ENCODE peak calls at places on chromosomes 7 and 10, in eight cellular contexts. E is prostate gland, D is PC-3, Z is B cell, O is endothelial cell, J is AG04449, W is HepG2, G is MCF 10A. B is an unnamed sample.

GRCh38 chr10:31062856-31063255 is 31.2 kb upstream of the ZNF438 start:
- DNase-seq in E (no peak), D (no peak), Z (no peak), O (no peak), J (no peak), W (no peak), G (no peak), B (no peak)

GRCh38 chr10:97701438-97702064 is 12.0 kb upstream of the MARVELD1 start:
- DNase-seq in E (peak), D (peak), Z (peak), O (peak), J (no peak), W (peak), G (peak), B (no peak)

GRCh38 chr10:95758351-95759025 is 2.5 kb downstream of the ENTPD1 start:
- DNase-seq in E (no peak), D (no peak), Z (no peak), O (no peak), J (no peak), W (no peak), G (peak), B (peak)

GRCh38 chr7:129925416-129926002 is 27.3 kb downstream of the UBE2H start:
- DNase-seq in E (no peak), D (no peak), Z (no peak), O (no peak), J (peak), W (no peak), G (no peak), B (no peak)

GRCh38 chr10:6649903-6650302 is 69.8 kb upstream of the PRKCQ start:
- DNase-seq in E (no peak), D (no peak), Z (no peak), O (no peak), J (no peak), W (no peak), G (no peak), B (no peak)

GRCh38 chr7:27103489-27104226 is 1.2 kb upstream of the HOXA2 start:
- DNase-seq in E (no peak), D (no peak), Z (peak), O (no peak), J (no peak), W (no peak), G (peak), B (no peak)

GRCh38 chr10:21234761-21235160 is 290.7 kb downstream of the SKIDA1 start:
- DNase-seq in E (no peak), D (no peak), Z (no peak), O (no peak), J (no peak), W (no peak), G (no peak), B (no peak)

GRCh38 chr10:103047381-103047780 is 129.3 kb downstream of the CNNM2 start:
- DNase-seq in E (no peak), D (no peak), Z (no peak), O (no peak), J (no peak), W (no peak), G (no peak), B (no peak)

GRCh38 chr10:97539523-97540200 is 32.9 kb upstream of the ANKRD2 start:
- DNase-seq in E (no peak), D (peak), Z (no peak), O (peak), J (peak), W (no peak), G (peak), B (no peak)

GRCh38 chr10:13791483-13791882 is 204.7 kb downstream of the PRPF18 start:
- DNase-seq in E (no peak), D (no peak), Z (no peak), O (no peak), J (no peak), W (no peak), G (no peak), B (no peak)

GRCh38 chr10:42932735-42933453 is 144.0 kb upstream of the RET start:
- DNase-seq in E (no peak), D (no peak), Z (no peak), O (peak), J (no peak), W (no peak), G (no peak), B (no peak)

GRCh38 chr10:34960983-34961382 is 129.2 kb downstream of the CUL2 start:
- DNase-seq in E (no peak), D (peak), Z (no peak), O (no peak), J (no peak), W (no peak), G (no peak), B (no peak)

GRCh38 chr7:127365957-127366315 is 26.6 kb downstream of the ZNF800 start:
- DNase-seq in E (no peak), D (no peak), Z (no peak), O (no peak), J (no peak), W (no peak), G (no peak), B (no peak)

GRCh38 chr10:121089434-121089833 is 238.3 kb downstream of the WDR11 start:
- DNase-seq in E (no peak), D (no peak), Z (no peak), O (no peak), J (no peak), W (no peak), G (no peak), B (no peak)

GRCh38 chr7:22278660-22279059 is 78.3 kb downstream of the RAPGEF5 start:
- DNase-seq in E (no peak), D (no peak), Z (no peak), O (no peak), J (no peak), W (no peak), G (no peak), B (no peak)

GRCh38 chr7:27177795-27178320 is 3.7 kb upstream of the HOXA10 start:
- DNase-seq in E (no peak), D (no peak), Z (no peak), O (no peak), J (no peak), W (no peak), G (no peak), B (no peak)

GRCh38 chr10:76192694-76193304 is 761.4 kb downstream of the LRMDA start:
- DNase-seq in E (no peak), D (peak), Z (no peak), O (no peak), J (no peak), W (no peak), G (no peak), B (no peak)
- TF ChIP-seq CTCF in E (no peak), D (no peak), Z (no peak), O (no peak), J (no peak), W (no peak), G (no peak), B (no peak)

DNA sequence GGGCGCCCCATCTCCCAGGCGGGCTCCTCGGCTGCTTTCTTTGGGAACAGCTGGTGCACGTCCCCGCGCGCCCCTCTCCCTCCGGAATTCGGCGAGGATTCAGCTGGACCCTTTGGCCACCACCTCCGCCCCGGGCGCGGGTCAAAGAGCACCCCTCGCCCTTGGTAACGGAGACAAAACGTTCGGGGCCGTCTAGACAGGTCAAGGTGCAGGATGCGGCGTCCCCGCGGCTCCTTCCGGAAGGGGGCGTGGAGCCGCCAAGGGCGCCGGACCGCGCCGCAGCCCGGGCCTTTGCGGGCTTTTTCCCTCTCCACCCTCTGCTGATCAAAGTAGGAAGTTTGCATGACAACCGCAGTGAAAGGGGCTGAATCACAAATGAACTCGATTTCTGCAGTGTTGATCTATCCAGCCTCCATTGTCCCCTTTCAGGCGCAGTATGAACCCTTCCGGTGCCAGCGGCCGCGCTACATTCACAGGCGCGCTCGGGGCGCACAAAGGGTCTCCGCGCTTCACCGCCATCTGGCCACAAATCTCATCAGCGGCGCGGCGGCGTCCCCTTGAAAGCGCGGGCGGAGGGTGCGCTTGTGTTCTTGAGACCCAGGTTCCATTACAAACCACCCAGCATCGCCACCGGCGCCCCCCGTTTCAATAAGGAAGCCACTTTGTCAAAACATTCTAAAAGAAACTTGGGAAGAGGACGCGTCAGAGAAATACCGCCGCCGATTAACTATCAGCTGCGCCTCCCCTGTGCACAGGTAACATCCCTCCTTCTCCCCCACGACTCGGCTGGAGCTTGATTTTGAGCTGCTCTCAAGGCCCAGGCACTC is 36.4 kb downstream of the CNPY1 start:
- DNase-seq in E (no peak), D (no peak), Z (no peak), O (no peak), J (no peak), W (no peak), G (no peak), B (no peak)
- TF ChIP-seq CTCF in E (no peak), D (no peak), Z (no peak), O (peak), J (no peak), W (peak), G (no peak), B (no peak)

GRCh38 chr7:123260428-123260960 is 60.7 kb upstream of the SLC13A1 start:
- DNase-seq in E (no peak), D (no peak), Z (no peak), O (no peak), J (no peak), W (no peak), G (no peak), B (no peak)
- TF ChIP-seq CTCF in E (no peak), D (no peak), Z (no peak), O (no peak), J (no peak), W (no peak), G (no peak), B (no peak)

DNA sequence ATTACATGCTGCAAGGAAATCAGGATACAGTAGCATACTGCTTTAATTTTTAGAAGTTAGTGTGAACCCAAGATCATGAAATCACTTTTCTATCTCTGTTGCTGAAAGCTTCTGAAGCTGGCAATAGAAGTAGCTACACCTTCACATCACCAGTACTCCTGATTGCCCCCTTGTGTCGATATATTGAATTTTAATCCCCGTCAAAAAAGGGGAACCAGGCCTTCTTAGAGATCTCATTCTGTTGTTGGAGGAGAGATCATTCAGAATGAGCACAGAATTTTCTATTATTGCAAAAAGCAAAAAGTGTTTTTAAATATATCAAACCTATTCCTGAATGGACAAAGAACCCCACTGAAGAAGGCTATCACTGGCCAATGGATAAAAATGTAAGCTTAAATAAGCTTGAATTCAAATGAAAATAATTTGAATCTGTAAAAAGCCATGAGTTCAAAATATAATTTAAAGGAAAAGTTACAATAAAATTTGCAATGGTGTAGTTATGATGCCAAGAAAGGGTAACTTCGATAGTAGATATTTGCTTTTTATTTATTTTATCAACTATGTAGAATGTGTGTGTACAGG is 39.7 kb upstream of the TEX47 start:
- DNase-seq in E (no peak), D (peak), Z (no peak), O (peak), J (no peak), W (peak), G (peak), B (no peak)
- TF ChIP-seq CTCF in E (peak), D (peak), Z (no peak), O (peak), J (peak), W (peak), G (peak), B (peak)

GRCh38 chr7:80098795-80099194 is 35.8 kb upstream of the GNAI1 start:
- DNase-seq in E (no peak), D (no peak), Z (no peak), O (peak), J (no peak), W (no peak), G (no peak), B (no peak)
- TF ChIP-seq CTCF in E (no peak), D (peak), Z (no peak), O (peak), J (peak), W (no peak), G (peak), B (peak)

DNA sequence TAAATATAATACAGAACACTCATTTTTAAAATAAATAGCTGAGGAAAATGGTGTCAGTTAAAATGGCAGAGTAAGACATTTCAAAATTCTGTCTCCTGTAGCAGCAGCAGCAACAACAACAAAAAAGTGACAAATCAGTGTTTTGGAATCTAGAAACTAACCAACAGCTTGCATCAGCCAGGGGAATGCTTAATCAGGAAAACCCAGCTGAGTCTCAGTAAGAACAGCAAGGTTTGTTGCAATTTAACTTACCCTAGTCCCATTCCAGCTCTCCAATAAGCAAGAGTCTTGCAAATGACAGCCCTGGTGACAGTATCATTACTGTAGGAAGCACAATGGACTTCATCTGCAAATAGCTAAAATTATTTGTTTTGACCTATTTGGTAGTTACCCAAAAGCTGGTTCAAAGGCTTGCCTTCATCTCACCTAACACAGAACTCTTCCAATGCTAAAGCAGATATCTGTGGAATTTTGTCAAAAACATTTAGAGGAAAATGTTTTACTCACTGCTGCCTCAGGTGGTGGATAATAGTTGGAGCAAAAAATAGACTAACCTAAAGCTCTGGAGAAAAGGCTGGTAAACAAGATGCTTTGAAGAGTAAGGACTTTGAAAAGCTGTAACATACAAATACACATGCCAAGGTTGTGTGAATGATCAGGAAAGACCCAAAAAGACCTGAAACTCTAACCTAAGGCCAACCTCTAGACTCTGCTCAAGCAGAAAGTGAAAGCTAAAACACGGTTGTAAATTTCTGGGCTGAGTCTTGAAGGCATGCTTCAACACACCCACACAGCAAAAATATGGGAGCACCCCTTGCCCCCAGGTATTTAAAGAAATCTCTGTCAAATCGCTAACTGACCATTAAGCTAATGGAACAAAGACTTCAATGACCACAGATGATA is 9.9 kb upstream of the ARHGAP22 start:
- DNase-seq in E (no peak), D (peak), Z (no peak), O (no peak), J (no peak), W (no peak), G (no peak), B (no peak)
- TF ChIP-seq CTCF in E (no peak), D (peak), Z (peak), O (peak), J (peak), W (no peak), G (peak), B (peak)

DNA sequence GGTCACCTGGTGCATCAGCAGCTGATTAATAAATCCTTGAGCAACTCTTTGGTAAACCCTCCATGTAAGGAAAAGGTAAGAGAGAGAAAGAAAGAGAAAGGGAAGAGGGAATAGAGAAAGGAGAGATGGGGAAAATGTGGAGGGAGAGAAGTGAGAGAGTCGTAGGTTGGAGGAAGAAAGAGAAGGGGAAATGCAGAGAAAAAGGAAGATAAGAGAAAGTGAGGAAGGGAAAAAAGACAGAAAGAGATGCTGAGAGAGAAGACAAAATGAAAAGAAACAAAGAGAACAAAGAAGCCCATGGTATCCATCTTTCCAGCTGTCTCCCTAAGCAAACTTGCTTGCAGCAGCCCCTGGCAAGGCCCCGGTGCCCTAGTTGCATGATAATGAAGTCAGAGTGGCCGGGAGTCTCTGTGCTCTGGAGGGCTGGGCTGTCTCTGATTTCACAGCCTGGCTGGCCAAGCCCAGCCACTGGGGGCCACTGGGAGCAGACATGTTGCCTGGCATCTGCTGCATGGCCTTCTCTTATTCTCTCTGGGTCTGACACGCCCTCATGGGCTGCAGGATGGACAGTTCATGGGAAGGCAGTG is 48.4 kb downstream of the PRR15 start:
- DNase-seq in E (no peak), D (no peak), Z (no peak), O (no peak), J (no peak), W (no peak), G (no peak), B (no peak)
- TF ChIP-seq CTCF in E (no peak), D (no peak), Z (no peak), O (no peak), J (no peak), W (no peak), G (no peak), B (no peak)

GRCh38 chr10:44854693-44855350 is 56.3 kb upstream of the TMEM72 start:
- DNase-seq in E (no peak), D (no peak), Z (no peak), O (no peak), J (no peak), W (no peak), G (no peak), B (no peak)

GRCh38 chr10:44851413-44851812 is 59.7 kb upstream of the TMEM72 start:
- DNase-seq in E (no peak), D (no peak), Z (no peak), O (no peak), J (no peak), W (no peak), G (no peak), B (no peak)

GRCh38 chr10:44853796-44854195 is 57.3 kb upstream of the TMEM72 start:
- DNase-seq in E (no peak), D (no peak), Z (no peak), O (no peak), J (no peak), W (no peak), G (no peak), B (no peak)

GRCh38 chr10:44851881-44852280 is 59.3 kb upstream of the TMEM72 start:
- DNase-seq in E (no peak), D (no peak), Z (no peak), O (no peak), J (no peak), W (no peak), G (no peak), B (no peak)

GRCh38 chr10:44853148-44853734 is 57.9 kb upstream of the TMEM72 start:
- DNase-seq in E (no peak), D (peak), Z (no peak), O (no peak), J (no peak), W (no peak), G (peak), B (no peak)
- TF ChIP-seq CTCF in E (peak), D (peak), Z (no peak), O (no peak), J (peak), W (peak), G (peak), B (no peak)

GRCh38 chr10:50224330-50224952 is 26.9 kb downstream of the ASAH2 start:
- DNase-seq in E (peak), D (peak), Z (peak), O (peak), J (peak), W (peak), G (peak), B (no peak)
- TF ChIP-seq CTCF in E (peak), D (peak), Z (peak), O (peak), J (peak), W (peak), G (peak), B (peak)